ENCODE peak calls at places on chromosomes 16 and 17, in six cellular contexts. Q is lung, K is ascending aorta, I is adrenal gland, U is thoracic aorta, F is GM23338. E is an unnamed sample.

GRCh38 chr17:43608313-43608712 is 53.4 kb downstream of the MEOX1 start:
- DNase-seq in F (no peak), K (no peak), Q (no peak), U (no peak), I (no peak), E (peak)

GRCh38 chr16:2467301-2468141 is 3.6 kb upstream of the NTN3 start:
- DNase-seq in U (no peak), I (peak), Q (no peak), K (peak), F (peak), E (peak)

GRCh38 chr17:49575524-49576120 is at the start of gene NXPH3:
- DNase-seq in U (no peak), Q (peak), F (peak), K (peak), I (no peak), E (peak)

GRCh38 chr17:48555183-48555615 is 10.3 kb upstream of the HOXB2 start:
- DNase-seq in I (no peak), Q (no peak), K (no peak), U (no peak), F (no peak), E (no peak)

GRCh38 chr17:50060951-50061712 is 5.2 kb downstream of the ITGA3 start:
- DNase-seq in F (no peak), I (peak), K (peak), U (peak), Q (peak), E (no peak)

GRCh38 chr16:16158082-16158658 is 65.1 kb downstream of the ABCC6 start:
- DNase-seq in U (no peak), F (no peak), Q (no peak), I (no peak), K (no peak), E (no peak)

GRCh38 chr17:18043491-18043890 is 4.3 kb downstream of the GID4 start:
- DNase-seq in F (peak), Q (no peak), I (no peak), K (no peak), U (no peak), E (no peak)

GRCh38 chr17:78724544-78724943 is 57.5 kb downstream of the CYTH1 start:
- DNase-seq in F (peak), I (peak), U (no peak), Q (no peak), K (no peak), E (no peak)

GRCh38 chr16:64150193-64150592 is 971.7 kb downstream of the CDH11 start:
- DNase-seq in Q (no peak), F (no peak), U (no peak), K (no peak), I (no peak), E (no peak)

GRCh38 chr17:5000237-5000639 is 2.5 kb downstream of the KIF1C start:
- DNase-seq in Q (peak), K (peak), F (peak), I (peak), U (peak), E (no peak)

GRCh38 chr17:31425646-31426045 is 34.2 kb downstream of the RAB11FIP4 start:
- DNase-seq in Q (no peak), U (no peak), I (peak), F (peak), K (no peak), E (no peak)

GRCh38 chr16:58306327-58306726 is 11.5 kb upstream of the PRSS54 start:
- DNase-seq in K (no peak), Q (no peak), I (peak), F (peak), U (no peak), E (peak)

GRCh38 chr17:2076461-2076984 is 21.6 kb downstream of the HIC1 start:
- DNase-seq in F (no peak), Q (no peak), I (peak), U (no peak), K (no peak), E (no peak)

GRCh38 chr17:33292184-33292980 is 713 bp downstream of the ASIC2 start:
- DNase-seq in U (no peak), Q (no peak), F (peak), K (no peak), I (no peak), E (no peak)

GRCh38 chr17:39774043-39774442 is 36.3 kb downstream of the GRB7 start:
- DNase-seq in I (no peak), U (no peak), F (no peak), Q (no peak), K (no peak), E (no peak)

GRCh38 chr17:48626470-48627241 is 498 bp upstream of the HOXB9 start:
- DNase-seq in I (no peak), F (peak), Q (no peak), K (no peak), U (no peak), E (peak)

GRCh38 chr17:59714255-59714654 is 6.8 kb downstream of the VMP1 start:
- DNase-seq in U (no peak), K (no peak), I (no peak), Q (no peak), F (no peak), E (no peak)

GRCh38 chr17:13153036-13153435 is 135.2 kb upstream of the ELAC2 start:
- DNase-seq in I (no peak), Q (no peak), U (no peak), F (no peak), K (no peak), E (no peak)

GRCh38 chr16:70746040-70746707 is 54.8 kb downstream of the VAC14 start:
- DNase-seq in F (no peak), I (peak), Q (peak), U (peak), K (peak), E (peak)

GRCh38 chr16:58010886-58011285 is 9.7 kb downstream of the USB1 start:
- DNase-seq in K (no peak), Q (no peak), F (no peak), I (no peak), U (no peak), E (no peak)

GRCh38 chr16:84144301-84144858 is 597 bp downstream of the HSDL1 start:
- DNase-seq in F (peak), K (no peak), Q (peak), I (no peak), U (no peak), E (peak)

GRCh38 chr17:39393732-39394131 is 7.7 kb downstream of the FBXL20 start:
- DNase-seq in I (no peak), Q (no peak), F (no peak), K (no peak), U (no peak), E (no peak)

GRCh38 chr16:55471448-55472097 is 7.4 kb upstream of the MMP2 start:
- DNase-seq in I (peak), K (peak), F (no peak), Q (no peak), U (no peak), E (peak)

GRCh38 chr17:58818654-58819053 is 63.0 kb downstream of the PPM1E start:
- DNase-seq in F (no peak), Q (no peak), K (no peak), I (no peak), U (no peak), E (no peak)

GRCh38 chr16:63945805-63946204 is 1176.1 kb downstream of the CDH11 start:
- DNase-seq in Q (no peak), F (no peak), U (no peak), K (no peak), I (no peak), E (no peak)

GRCh38 chr17:78873519-78874340 is 29.3 kb downstream of the CEP295NL start:
- DNase-seq in K (no peak), I (peak), F (no peak), U (no peak), Q (no peak), E (no peak)

GRCh38 chr17:57350266-57350665 is 93.9 kb downstream of the MSI2 start:
- DNase-seq in K (no peak), F (no peak), Q (no peak), I (peak), U (no peak), E (no peak)

GRCh38 chr16:88317619-88317977 is 65.2 kb upstream of the ZNF469 start:
- DNase-seq in K (no peak), I (no peak), F (no peak), Q (no peak), U (no peak), E (no peak)

GRCh38 chr17:11999715-12000114 is 2.4 kb upstream of the ZNF18 start:
- DNase-seq in U (no peak), F (no peak), K (no peak), I (no peak), Q (no peak), E (no peak)

GRCh38 chr17:83193336-83194188 is 114.2 kb downstream of the METRNL start:
- DNase-seq in U (no peak), Q (peak), I (no peak), F (no peak), K (peak), E (peak)

GRCh38 chr17:3505008-3505407 is 29.2 kb downstream of the ASPA start:
- DNase-seq in U (no peak), Q (no peak), F (no peak), K (no peak), I (no peak), E (no peak)

GRCh38 chr17:38508570-38508950 is 80.3 kb downstream of the ARHGAP23 start:
- DNase-seq in U (no peak), I (no peak), Q (no peak), K (no peak), F (peak), E (no peak)

GRCh38 chr17:17685775-17686291 is 4.6 kb downstream of the RAI1 start:
- DNase-seq in Q (peak), F (peak), K (no peak), U (no peak), I (peak), E (peak)

GRCh38 chr17:40415390-40415789 is 2.3 kb downstream of the TOP2A start:
- DNase-seq in I (no peak), F (peak), Q (no peak), U (no peak), K (no peak), E (no peak)

GRCh38 chr17:82978354-82978753 is 101.1 kb upstream of the METRNL start:
- DNase-seq in K (no peak), Q (no peak), I (no peak), F (no peak), U (no peak), E (no peak)

GRCh38 chr17:79513206-79513605 is 97.6 kb downstream of the RBFOX3 start:
- DNase-seq in F (no peak), U (no peak), I (no peak), Q (no peak), K (no peak), E (no peak)

GRCh38 chr17:7555320-7555948 is 3.1 kb upstream of the TNFSF13 start:
- DNase-seq in U (no peak), I (no peak), F (peak), Q (no peak), K (no peak), E (no peak)
- TF ChIP-seq CTCF in U (no peak), I (no peak), F (peak), Q (no peak), K (no peak), E (peak)

GRCh38 chr17:6286239-6286638 is 148.7 kb downstream of the AIPL1 start:
- DNase-seq in K (no peak), I (no peak), U (no peak), F (peak), Q (no peak), E (peak)
- TF ChIP-seq CTCF in K (no peak), I (no peak), U (no peak), F (peak), Q (no peak), E (no peak)

GRCh38 chr16:11717811-11718210 is 24.8 kb downstream of the TXNDC11 start:
- DNase-seq in U (no peak), Q (no peak), I (no peak), K (no peak), F (no peak), E (no peak)

GRCh38 chr16:11711662-11712061 is 31.0 kb downstream of the TXNDC11 start:
- DNase-seq in Q (no peak), I (no peak), U (no peak), K (no peak), F (no peak), E (no peak)

GRCh38 chr16:11716330-11716729 is 26.3 kb downstream of the TXNDC11 start:
- DNase-seq in I (no peak), K (no peak), Q (no peak), F (no peak), U (no peak), E (no peak)

GRCh38 chr16:11712122-11712521 is 30.5 kb downstream of the TXNDC11 start:
- DNase-seq in Q (no peak), U (no peak), I (no peak), K (no peak), F (no peak), E (no peak)

GRCh38 chr16:11715246-11715947 is 27.3 kb downstream of the TXNDC11 start:
- DNase-seq in I (no peak), Q (no peak), F (no peak), K (no peak), U (no peak), E (no peak)
- TF ChIP-seq CTCF in I (no peak), Q (no peak), F (no peak), K (no peak), U (no peak), E (no peak)

DNA sequence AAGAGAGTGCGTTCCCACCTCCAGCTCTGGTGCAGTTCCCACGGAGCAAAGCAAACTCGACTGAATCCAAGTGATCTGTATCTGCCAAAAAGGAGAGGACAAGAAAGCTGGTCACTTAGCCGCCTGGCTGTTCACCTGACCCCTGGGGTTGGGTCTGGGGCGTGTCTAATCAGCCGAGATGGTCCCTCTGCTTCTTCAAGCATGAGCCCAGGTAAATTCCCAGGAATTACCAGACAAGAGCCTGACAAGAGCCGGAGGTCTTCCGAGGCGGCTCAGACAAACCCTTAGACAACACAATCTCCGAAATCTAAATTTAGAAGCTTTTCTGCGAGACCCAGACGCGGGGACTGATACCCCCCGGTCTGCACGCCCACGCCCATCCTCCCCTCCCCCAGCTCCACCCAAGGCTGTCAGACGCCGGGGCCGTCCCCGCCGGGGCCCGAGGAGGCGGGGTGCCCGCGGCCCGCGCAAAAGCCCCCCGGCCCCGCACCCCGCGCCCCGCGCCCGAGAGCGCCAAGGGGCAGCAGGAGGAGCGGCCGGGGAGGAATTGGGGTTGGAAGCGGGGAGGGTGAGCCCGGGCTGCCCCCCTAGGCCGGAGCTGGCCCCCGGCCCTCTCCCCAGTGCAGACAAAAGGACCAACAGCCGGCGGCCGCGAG is 661 bp downstream of the ZNF821 start:
- DNase-seq in U (no peak), F (peak), K (peak), I (no peak), Q (peak), E (peak)
- TF ChIP-seq CTCF in U (no peak), F (peak), K (no peak), I (no peak), Q (no peak), E (peak)

DNA sequence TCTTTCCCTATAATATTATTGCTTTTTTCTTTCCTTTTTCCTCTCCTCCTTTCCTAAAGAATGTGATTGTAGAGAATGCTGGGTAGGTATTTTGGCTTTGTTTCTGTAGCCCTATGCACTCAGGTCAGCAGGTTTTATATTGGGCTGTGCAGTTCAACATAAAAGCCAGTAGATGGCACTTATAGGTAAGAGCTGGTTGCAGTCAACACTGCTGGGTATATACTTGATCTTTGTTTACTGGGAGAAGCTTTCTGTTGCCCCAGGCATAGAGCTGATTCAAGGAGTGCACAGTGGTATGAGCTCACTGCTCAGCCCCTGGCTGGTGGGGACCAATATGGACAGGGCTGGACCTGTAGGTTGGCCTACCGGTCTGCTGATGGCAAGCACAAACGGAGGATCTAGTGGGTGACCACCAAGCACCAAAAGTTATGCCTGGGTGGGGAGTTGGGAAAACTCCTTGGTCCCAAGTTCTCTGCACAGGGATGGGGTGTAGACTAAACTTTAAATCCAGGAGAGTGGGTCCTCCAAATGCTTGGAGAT is 378.9 kb downstream of the PMP22 start:
- DNase-seq in K (no peak), Q (no peak), F (peak), U (no peak), I (no peak), E (no peak)
- TF ChIP-seq CTCF in K (no peak), Q (no peak), F (peak), U (no peak), I (no peak), E (peak)

GRCh38 chr16:74652249-74652648 is 14.4 kb downstream of the RFWD3 start:
- DNase-seq in I (no peak), U (no peak), K (no peak), F (no peak), Q (no peak), E (no peak)

GRCh38 chr16:74654536-74654935 is 12.1 kb downstream of the RFWD3 start:
- DNase-seq in Q (no peak), U (no peak), F (no peak), I (no peak), K (no peak), E (no peak)

GRCh38 chr16:74651841-74652240 is 14.8 kb downstream of the RFWD3 start:
- DNase-seq in F (no peak), I (peak), U (no peak), K (no peak), Q (no peak), E (no peak)

DNA sequence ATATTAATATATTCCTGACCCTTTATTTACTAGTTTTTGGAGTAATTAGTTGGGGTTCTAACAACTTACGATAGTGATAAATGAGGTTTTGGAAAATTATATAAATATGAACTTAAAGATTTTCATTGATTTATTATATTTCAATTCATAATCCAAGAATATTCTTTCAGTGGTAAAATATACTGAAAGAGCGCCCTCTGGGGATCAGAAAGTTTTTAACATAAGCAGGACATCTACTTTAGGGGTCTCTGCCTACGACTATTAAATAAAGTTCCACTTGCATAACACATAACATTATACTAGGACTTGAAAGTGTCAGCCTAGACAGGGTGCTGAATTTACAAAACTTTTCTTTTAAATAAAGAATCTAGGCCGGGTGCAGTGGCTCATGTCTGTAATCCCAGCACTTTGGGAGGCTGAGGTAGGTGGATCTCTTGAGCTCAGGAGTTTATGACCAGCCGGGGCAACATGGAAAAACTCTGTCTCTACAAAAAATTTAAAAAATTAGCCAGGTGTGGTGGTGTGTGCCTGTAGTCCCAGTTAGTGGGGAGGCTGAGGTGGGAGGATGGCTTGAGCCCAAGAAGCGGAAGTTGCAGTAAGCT is 15.6 kb downstream of the RFWD3 start:
- DNase-seq in Q (no peak), U (no peak), K (no peak), I (peak), F (peak), E (no peak)
- TF ChIP-seq CTCF in Q (no peak), U (peak), K (no peak), I (peak), F (peak), E (peak)

GRCh38 chr17:80893604-80894438 is 97.8 kb upstream of the CHMP6 start:
- DNase-seq in K (no peak), U (no peak), Q (no peak), I (no peak), F (no peak), E (no peak)

GRCh38 chr17:80892900-80893603 is 98.6 kb upstream of the CHMP6 start:
- DNase-seq in U (peak), Q (no peak), K (no peak), F (no peak), I (peak), E (peak)

GRCh38 chr17:80895366-80895765 is 96.3 kb upstream of the CHMP6 start:
- DNase-seq in U (no peak), I (no peak), Q (no peak), K (no peak), F (no peak), E (no peak)

GRCh38 chr17:80894726-80895125 is 96.9 kb upstream of the CHMP6 start:
- DNase-seq in I (no peak), U (no peak), F (no peak), Q (no peak), K (no peak), E (no peak)

GRCh38 chr17:80894439-80894721 is 97.3 kb upstream of the CHMP6 start:
- DNase-seq in Q (no peak), I (no peak), F (no peak), U (no peak), K (no peak), E (no peak)
- TF ChIP-seq CTCF in Q (no peak), I (no peak), F (no peak), U (no peak), K (no peak), E (no peak)

DNA sequence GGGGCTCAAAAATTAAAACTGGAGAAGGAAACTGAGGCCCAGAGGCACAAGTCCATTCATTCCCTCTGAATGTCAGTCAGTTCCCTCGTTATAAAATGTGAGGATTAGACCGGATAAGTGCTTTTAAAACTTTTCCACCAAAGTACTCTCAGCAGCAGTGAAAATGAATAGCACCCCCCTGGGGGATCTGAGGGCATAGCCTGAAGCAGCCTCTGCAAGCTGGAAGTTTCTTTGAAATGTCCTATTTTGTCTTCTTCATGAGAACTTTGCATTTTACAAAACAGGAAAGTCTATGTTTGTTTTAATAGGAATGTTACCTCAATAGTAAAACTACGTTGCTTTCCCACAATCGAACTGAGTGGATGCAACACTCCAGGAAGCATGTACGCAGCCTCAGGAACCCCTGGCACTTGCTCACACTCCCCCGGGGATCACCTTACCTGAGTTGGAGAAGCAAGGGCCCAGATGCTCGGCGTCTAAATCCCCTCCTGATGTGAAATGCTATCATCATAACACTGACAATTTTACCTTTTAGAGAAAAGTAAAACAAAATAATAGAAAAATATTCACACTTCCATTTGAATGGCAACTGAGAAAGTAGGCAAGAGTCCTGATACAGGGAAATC is 272.9 kb downstream of the CEP112 start:
- DNase-seq in U (no peak), K (no peak), I (no peak), Q (no peak), F (peak), E (no peak)
- TF ChIP-seq CTCF in U (peak), K (no peak), I (no peak), Q (no peak), F (peak), E (no peak)

E was measured in activated CD8-positive, alpha-beta T cell treated with anti-CD3 and anti-CD28 coated beads for 36 hours.